ENCODE peak calls at places on chromosomes 6 and 20, in eight cellular contexts. A, R, B, Z, U, K, N and H are unnamed samples.

GRCh38 chr6:146850238-146850896 is 251.6 kb downstream of the ADGB start:
- DNase-seq in K (peak), U (no peak), A (no peak), R (no peak), B (no peak), Z (no peak), N (no peak), H (peak)

GRCh38 chr6:84193140-84193708 is 34.2 kb downstream of the CEP162 start:
- DNase-seq in Z (no peak), K (peak), A (no peak), R (no peak), N (no peak), U (no peak), B (no peak), H (peak)

GRCh38 chr6:15716889-15717288 is 54.1 kb upstream of the DTNBP1 start:
- DNase-seq in U (no peak), R (no peak), B (no peak), K (no peak), Z (no peak), N (no peak), A (no peak), H (no peak)

GRCh38 chr6:127289934-127290333 is 23.3 kb downstream of the RNF146 start:
- DNase-seq in K (no peak), B (peak), R (no peak), A (no peak), Z (no peak), U (no peak), N (no peak), H (no peak)

GRCh38 chr6:39339111-39339510 is 16.6 kb upstream of the KCNK16 start:
- DNase-seq in A (no peak), U (no peak), K (peak), R (no peak), B (no peak), N (no peak), Z (peak), H (no peak)

GRCh38 chr6:30647802-30648460 is 998 bp downstream of the C6orf136 start:
- DNase-seq in R (no peak), N (no peak), K (no peak), B (no peak), U (no peak), A (no peak), Z (no peak), H (peak)

GRCh38 chr20:33753763-33754162 is 22.0 kb downstream of the ZNF341 start:
- DNase-seq in R (no peak), Z (no peak), A (no peak), U (no peak), K (peak), B (no peak), N (no peak), H (no peak)

GRCh38 chr6:609905-610304 is 47.0 kb downstream of the HUS1B start:
- DNase-seq in U (no peak), A (no peak), K (no peak), Z (no peak), N (no peak), B (no peak), R (no peak), H (no peak)

GRCh38 chr6:106924699-106925523 is 49.6 kb downstream of the CD24 start:
- DNase-seq in B (no peak), Z (no peak), U (no peak), A (no peak), K (no peak), R (no peak), N (no peak), H (no peak)

GRCh38 chr20:4018015-4018748 is 2.8 kb upstream of the RNF24 start:
- DNase-seq in U (no peak), A (no peak), K (no peak), B (no peak), Z (no peak), R (no peak), N (no peak), H (no peak)

DNA sequence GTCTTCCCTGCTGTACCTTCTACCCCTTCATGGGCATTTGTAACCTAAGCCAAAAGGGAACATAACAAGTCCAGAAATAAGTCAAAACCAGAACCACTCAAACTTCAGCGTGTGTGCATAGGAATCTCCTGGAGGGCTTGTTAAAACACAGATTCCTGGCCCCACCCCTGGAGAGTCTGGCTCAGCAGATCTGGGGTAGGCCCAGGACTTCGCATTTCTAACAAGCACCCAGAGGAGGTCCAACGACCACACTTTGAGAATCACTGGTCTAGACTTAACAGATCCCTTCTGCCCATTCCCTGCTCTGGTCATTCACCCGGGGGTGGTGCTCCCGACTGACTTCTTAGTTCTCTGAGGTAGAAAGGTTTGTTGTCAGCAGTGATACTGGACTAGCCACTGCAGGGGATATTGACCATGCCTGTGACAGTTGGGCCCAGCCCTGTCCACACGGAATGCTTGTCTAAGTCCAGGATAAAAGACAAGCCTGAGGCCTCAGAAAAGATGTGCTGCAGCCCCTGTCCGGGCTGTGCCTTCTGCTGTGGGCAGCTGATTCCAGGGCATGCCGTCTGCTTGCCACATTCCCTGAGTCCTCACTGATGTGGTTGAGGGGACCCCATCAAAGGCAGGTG is 68.6 kb downstream of the SYNJ2 start:
- DNase-seq in B (no peak), R (peak), Z (no peak), K (no peak), A (peak), N (no peak), U (no peak), H (no peak)
- H3K27ac ChIP-seq in B (no peak), R (no peak), Z (no peak), K (no peak), A (no peak), N (no peak), U (no peak), H (no peak)

DNA sequence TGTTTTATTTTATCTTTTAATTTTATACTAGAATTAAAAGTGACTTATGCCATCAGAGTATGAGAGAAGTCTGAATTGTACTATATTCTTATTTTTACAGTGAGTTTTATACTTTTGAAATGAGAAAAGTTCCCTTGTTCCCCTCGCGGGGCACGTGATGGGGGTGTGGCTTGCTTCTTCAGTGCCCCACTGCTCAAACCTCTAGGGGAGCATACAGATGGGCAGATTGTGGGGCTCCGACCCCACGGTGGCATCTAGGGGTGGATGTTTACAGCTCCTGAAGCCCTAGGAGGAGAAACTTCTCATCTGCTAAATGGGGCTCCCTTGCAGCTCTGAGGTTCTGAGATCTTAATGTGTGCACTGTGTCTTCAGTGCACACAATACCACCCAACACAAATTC is 11.9 kb upstream of the MAS1L start:
- DNase-seq in N (no peak), Z (no peak), K (no peak), U (no peak), A (no peak), B (peak), R (no peak), H (no peak)
- H3K27ac ChIP-seq in N (no peak), Z (no peak), K (no peak), U (no peak), A (no peak), B (no peak), R (no peak), H (no peak)

DNA sequence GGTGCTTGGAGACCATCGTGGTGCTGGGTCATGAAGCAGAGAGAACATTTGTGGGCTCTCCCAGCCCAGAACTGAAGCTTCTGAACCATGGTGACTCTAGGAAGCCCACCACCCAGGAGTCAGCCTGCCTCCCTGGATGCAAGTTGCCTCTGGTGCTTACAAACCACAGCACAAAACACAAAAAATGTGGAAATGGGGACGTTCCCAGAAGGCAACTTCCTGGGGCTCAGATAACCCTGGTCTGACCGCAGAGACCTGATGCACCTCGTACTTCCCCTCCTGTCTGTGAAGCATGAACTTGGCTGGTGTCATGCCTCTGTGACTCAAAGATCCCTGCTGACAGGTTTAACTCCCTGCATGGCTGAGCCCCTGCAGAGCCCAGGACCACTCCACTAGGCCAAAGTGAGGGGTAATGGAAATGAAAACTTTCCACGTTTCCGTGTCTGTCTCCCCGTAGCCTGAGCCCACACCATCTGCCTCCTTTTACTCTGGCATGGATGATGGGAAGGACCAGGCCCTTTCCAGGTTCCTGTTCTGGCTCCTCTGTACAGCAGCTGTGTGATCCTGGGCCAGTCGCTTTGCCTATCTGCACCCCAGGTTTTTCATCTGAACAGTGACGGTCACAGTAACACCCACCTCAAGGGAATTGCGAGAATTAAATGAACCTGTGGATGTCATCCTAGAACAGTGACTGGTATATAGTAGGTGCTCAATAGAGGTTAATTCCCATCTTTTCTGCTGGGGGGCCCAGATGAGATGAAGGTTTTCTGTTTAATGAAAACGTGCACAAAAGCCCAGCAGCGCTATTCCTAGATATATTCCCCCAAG is 57.7 kb downstream of the PPP1R16B start:
- DNase-seq in U (no peak), A (no peak), B (no peak), K (no peak), Z (no peak), R (no peak), N (peak), H (no peak)
- H3K27ac ChIP-seq in U (no peak), A (no peak), B (no peak), K (no peak), Z (no peak), R (no peak), N (peak), H (no peak)

DNA sequence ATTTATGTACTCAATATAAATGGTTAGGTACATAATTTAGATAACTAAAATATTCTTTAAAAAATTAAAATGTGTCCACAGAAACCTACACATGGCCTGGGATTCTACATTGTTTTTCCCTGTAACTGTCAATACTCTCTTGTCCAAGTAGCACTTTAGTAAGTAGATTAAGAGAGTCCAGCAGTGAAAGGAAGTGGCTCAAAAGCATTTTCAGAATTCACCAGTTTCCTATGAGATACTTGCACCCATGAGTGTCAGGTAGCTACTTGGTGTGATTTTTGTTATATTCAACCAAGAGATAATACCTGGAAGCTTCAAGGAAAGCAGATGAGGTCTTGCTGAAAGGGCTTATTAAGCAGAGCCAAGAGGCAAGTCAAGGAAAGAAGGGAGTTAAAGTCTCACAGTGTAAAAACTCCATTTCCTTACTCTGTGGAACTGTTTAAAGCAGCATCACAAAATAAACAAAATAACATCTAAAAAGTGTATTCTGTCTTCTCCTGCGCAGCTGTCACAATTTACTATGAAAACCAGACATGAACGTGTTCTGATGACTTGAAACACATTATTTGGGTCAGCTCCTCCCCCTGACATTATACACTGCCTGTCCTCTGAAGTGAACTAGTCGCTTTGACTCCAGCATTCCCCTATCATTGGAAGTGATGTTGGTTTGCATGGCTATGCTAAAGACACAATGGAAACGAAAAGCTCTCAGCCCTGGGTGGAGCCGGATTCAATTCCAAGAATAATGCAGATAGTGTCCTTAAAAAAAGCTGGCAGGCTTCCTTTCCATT is 126.1 kb downstream of the FYN start:
- DNase-seq in A (no peak), B (no peak), K (no peak), N (no peak), R (no peak), U (no peak), Z (no peak), H (no peak)
- H3K27ac ChIP-seq in A (no peak), B (peak), K (no peak), N (peak), R (peak), U (no peak), Z (no peak), H (no peak)

GRCh38 chr20:49179368-49180277 is 8.5 kb downstream of the STAU1 start:
- DNase-seq in K (no peak), U (no peak), Z (no peak), R (no peak), A (no peak), B (no peak), N (no peak), H (peak)
- H3K27ac ChIP-seq in K (peak), U (no peak), Z (peak), R (peak), A (no peak), B (peak), N (no peak), H (peak)

GRCh38 chr20:63950701-63951397 is 5.4 kb downstream of the UCKL1 start:
- DNase-seq in B (no peak), N (no peak), A (no peak), K (no peak), U (no peak), R (peak), Z (peak), H (no peak)
- H3K27ac ChIP-seq in B (peak), N (no peak), A (no peak), K (no peak), U (no peak), R (peak), Z (peak), H (no peak)

GRCh38 chr20:62377615-62378085 is 9.3 kb upstream of the RPS21 start:
- DNase-seq in K (no peak), Z (no peak), R (peak), U (no peak), B (no peak), N (no peak), A (no peak), H (no peak)
- H3K27ac ChIP-seq in K (peak), Z (peak), R (peak), U (peak), B (no peak), N (no peak), A (no peak), H (peak)

GRCh38 chr20:57773059-57773815 is 63.4 kb upstream of the PMEPA1 start:
- DNase-seq in K (no peak), R (no peak), U (no peak), N (no peak), Z (no peak), A (peak), B (no peak), H (no peak)
- H3K27ac ChIP-seq in K (no peak), R (no peak), U (no peak), N (no peak), Z (no peak), A (no peak), B (no peak), H (no peak)

DNA sequence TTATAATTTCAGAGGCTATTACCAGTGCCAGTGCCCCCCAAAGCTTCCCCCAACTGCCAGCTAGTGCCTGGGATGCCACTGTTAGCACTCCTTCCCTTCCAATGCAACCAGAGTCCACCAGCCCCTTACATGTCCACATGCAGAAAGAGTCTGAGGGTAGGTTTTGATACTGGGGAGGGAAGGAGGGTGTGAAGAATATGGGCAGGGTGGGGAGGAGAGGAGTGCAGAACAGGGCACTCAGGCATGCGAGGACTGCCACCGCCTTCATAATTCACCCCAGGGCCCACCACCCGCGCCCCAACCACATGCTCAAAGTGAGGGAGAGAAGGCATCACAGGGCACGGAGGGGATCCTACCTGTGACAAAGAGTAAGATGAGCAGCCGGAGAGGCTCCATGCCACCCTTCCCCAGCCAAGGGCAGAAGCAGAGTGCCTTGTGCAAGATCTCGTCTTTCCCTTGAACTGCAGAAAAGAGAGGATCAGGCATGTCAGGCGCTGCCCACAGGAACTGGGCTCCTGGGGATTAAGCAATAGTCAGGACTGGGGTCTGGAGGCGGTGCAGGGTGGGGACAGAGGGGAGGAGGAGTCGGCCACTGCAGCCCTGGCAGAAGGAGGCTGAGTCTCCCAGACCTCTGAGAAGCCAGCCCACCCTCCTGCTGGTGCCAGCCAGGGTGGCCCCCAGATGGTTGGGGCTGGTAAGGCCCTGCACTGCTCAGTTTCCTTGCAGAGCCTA is at the start of gene TREM2:
- DNase-seq in A (no peak), K (no peak), Z (no peak), N (no peak), B (no peak), U (no peak), R (no peak), H (no peak)
- H3K27ac ChIP-seq in A (no peak), K (no peak), Z (no peak), N (no peak), B (no peak), U (no peak), R (no peak), H (no peak)